ENCODE peak calls at places on chromosomes 6 and 20, in ten cellular contexts. Z, U, F, B, V, P, W, X, E and O are unnamed samples.

GRCh38 chr6:153125032-153125431 is 6.0 kb downstream of the RGS17 start:
- DNase-seq in Z (no peak), U (no peak), F (no peak), B (no peak), V (no peak), P (no peak), W (no peak), X (no peak), E (no peak), O (peak)

GRCh38 chr6:36979343-36979742 is 6.7 kb downstream of the MTCH1 start:
- DNase-seq in Z (no peak), U (no peak), F (no peak), B (no peak), V (no peak), P (no peak), W (no peak), X (peak), E (peak), O (no peak)

GRCh38 chr20:57459278-57459677 is 65.7 kb downstream of the CTCFL start:
- DNase-seq in Z (no peak), U (no peak), F (no peak), B (no peak), V (no peak), P (no peak), W (no peak), X (no peak), E (no peak), O (no peak)

GRCh38 chr6:30684386-30685156 is 1.9 kb downstream of the PPP1R18 start:
- DNase-seq in Z (peak), U (no peak), F (no peak), B (peak), V (peak), P (no peak), W (peak), X (no peak), E (peak), O (no peak)

GRCh38 chr6:15129872-15130271 is 116.0 kb upstream of the JARID2 start:
- DNase-seq in Z (no peak), U (no peak), F (no peak), B (no peak), V (peak), P (no peak), W (no peak), X (no peak), E (no peak), O (no peak)

GRCh38 chr6:106377061-106377540 is 16.6 kb downstream of the CRYBG1 start:
- DNase-seq in Z (no peak), U (no peak), F (no peak), B (no peak), V (no peak), P (no peak), W (no peak), X (peak), E (no peak), O (peak)

GRCh38 chr6:159190460-159190859 is 21.3 kb downstream of the FNDC1 start:
- DNase-seq in Z (no peak), U (no peak), F (no peak), B (no peak), V (no peak), P (no peak), W (no peak), X (no peak), E (no peak), O (no peak)

GRCh38 chr6:138410972-138411667 is 7.1 kb downstream of the HEBP2 start:
- DNase-seq in Z (no peak), U (no peak), F (no peak), B (no peak), V (no peak), P (no peak), W (no peak), X (no peak), E (peak), O (no peak)